ENCODE peak calls at places on chromosomes 12 and 14, in six cellular contexts. N is endothelial cell, A is WTC11, R is prostate gland, D is foreskin fibroblast, C is fibroblast of lung. K is an unnamed sample.

GRCh38 chr14:39395555-39396254 is 36.5 kb downstream of the FBXO33 start:
- DNase-seq in N (no peak), A (no peak), R (no peak), D (no peak), C (no peak), K (no peak)

GRCh38 chr12:101256271-101256670 is 23.6 kb upstream of the UTP20 start:
- DNase-seq in N (no peak), A (no peak), R (no peak), D (peak), C (no peak), K (no peak)

GRCh38 chr12:64193931-64194330 is 28.2 kb downstream of the KICS2 start:
- DNase-seq in N (no peak), A (no peak), R (no peak), D (no peak), C (no peak), K (no peak)

GRCh38 chr12:109737631-109738030 is 24.0 kb downstream of the FAM222A start:
- DNase-seq in N (no peak), A (peak), R (no peak), D (no peak), C (no peak), K (no peak)

GRCh38 chr12:2414810-2415567 is 362.2 kb downstream of the CACNA1C start:
- DNase-seq in N (no peak), A (no peak), R (no peak), D (no peak), C (no peak), K (no peak)

GRCh38 chr12:50110127-50110761 is 1.8 kb upstream of the COX14 start:
- DNase-seq in N (no peak), A (no peak), R (no peak), D (peak), C (no peak), K (no peak)

GRCh38 chr12:24488091-24488596 is 460.8 kb downstream of the BCAT1 start:
- DNase-seq in N (no peak), A (no peak), R (no peak), D (no peak), C (peak), K (no peak)

GRCh38 chr14:61609143-61609851 is 86.0 kb upstream of the HIF1A start:
- DNase-seq in N (peak), A (peak), R (no peak), D (peak), C (peak), K (no peak)

GRCh38 chr12:27013606-27014084 is 539 bp downstream of the TM7SF3 start:
- DNase-seq in N (no peak), A (no peak), R (no peak), D (peak), C (peak), K (no peak)

GRCh38 chr14:101445278-101445677 is 116.0 kb upstream of the DIO3 start:
- DNase-seq in N (no peak), A (no peak), R (no peak), D (no peak), C (no peak), K (no peak)

GRCh38 chr14:72740504-72740961 is 153.4 kb downstream of the DPF3 start:
- DNase-seq in N (no peak), A (no peak), R (no peak), D (no peak), C (no peak), K (no peak)

GRCh38 chr12:67562513-67563287 is 85.8 kb upstream of the DYRK2 start:
- DNase-seq in N (no peak), A (no peak), R (no peak), D (no peak), C (no peak), K (no peak)

GRCh38 chr14:92923744-92924103 is 774 bp downstream of the CHGA start:
- DNase-seq in N (no peak), A (no peak), R (no peak), D (no peak), C (no peak), K (no peak)

GRCh38 chr12:85280984-85281946 is 1.2 kb downstream of the ALX1 start:
- DNase-seq in N (no peak), A (no peak), R (no peak), D (no peak), C (peak), K (no peak)

GRCh38 chr14:58288106-58288792 is 10.1 kb upstream of the ARID4A start:
- DNase-seq in N (no peak), A (no peak), R (no peak), D (no peak), C (no peak), K (peak)

GRCh38 chr12:87827638-87828264 is 201.4 kb downstream of the C12orf50 start:
- DNase-seq in N (no peak), A (no peak), R (no peak), D (no peak), C (peak), K (no peak)

GRCh38 chr12:6188954-6189353 is 11.2 kb upstream of the CD9 start:
- DNase-seq in N (no peak), A (no peak), R (no peak), D (no peak), C (no peak), K (no peak)

GRCh38 chr14:34711169-34711568 is 3.2 kb downstream of the CFL2 start:
- DNase-seq in N (no peak), A (no peak), R (no peak), D (peak), C (peak), K (peak)

GRCh38 chr12:71642264-71642663 is 21.4 kb downstream of the ZFC3H1 start:
- DNase-seq in N (no peak), A (no peak), R (no peak), D (no peak), C (no peak), K (no peak)

GRCh38 chr14:64726585-64726890 is 22.3 kb downstream of the PLEKHG3 start:
- DNase-seq in N (no peak), A (no peak), R (no peak), D (no peak), C (no peak), K (no peak)

GRCh38 chr12:123055281-123055766 is 74.8 kb downstream of the ARL6IP4 start:
- DNase-seq in N (no peak), A (no peak), R (no peak), D (no peak), C (peak), K (no peak)

GRCh38 chr14:99757331-99758070 is 35.7 kb upstream of the EML1 start:
- DNase-seq in N (no peak), A (no peak), R (no peak), D (peak), C (peak), K (peak)

GRCh38 chr14:46646796-46647195 is 4.8 kb downstream of the RPL10L start:
- DNase-seq in N (no peak), A (no peak), R (no peak), D (no peak), C (no peak), K (no peak)

DNA sequence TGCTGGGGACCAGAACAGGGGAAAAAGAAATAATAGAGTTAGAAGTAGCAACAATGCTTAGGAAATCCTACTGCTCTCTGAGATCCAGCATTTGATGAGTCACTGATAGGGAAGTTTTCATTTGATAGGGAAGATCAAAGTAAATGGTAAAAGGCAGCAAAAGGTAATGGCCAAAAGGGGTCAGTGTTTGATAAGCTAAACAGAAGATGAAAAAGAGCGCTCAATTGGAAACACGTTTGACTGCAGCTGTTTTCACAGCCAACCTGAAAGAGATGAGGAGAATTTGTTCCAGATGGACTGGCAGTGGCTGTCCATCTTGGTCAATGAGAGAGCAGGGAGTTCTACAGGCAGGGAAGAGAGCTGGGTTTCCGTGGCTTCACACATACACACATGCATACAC is 264.2 kb downstream of the TMEM132C start:
- DNase-seq in N (no peak), A (no peak), R (no peak), D (no peak), C (no peak), K (no peak)
- TF ChIP-seq CTCF in N (no peak), A (no peak), R (no peak), D (no peak), C (no peak), K (no peak)

GRCh38 chr12:124273630-124274029 is 21.3 kb upstream of the RFLNA start:
- DNase-seq in N (peak), A (peak), R (no peak), D (peak), C (peak), K (no peak)
- TF ChIP-seq CTCF in N (peak), A (peak), R (peak), D (peak), C (peak), K (no peak)

GRCh38 chr12:32964981-32965585 is 68.5 kb upstream of the PKP2 start:
- DNase-seq in N (no peak), A (no peak), R (no peak), D (no peak), C (no peak), K (no peak)
- TF ChIP-seq CTCF in N (no peak), A (no peak), R (no peak), D (no peak), C (no peak), K (no peak)

DNA sequence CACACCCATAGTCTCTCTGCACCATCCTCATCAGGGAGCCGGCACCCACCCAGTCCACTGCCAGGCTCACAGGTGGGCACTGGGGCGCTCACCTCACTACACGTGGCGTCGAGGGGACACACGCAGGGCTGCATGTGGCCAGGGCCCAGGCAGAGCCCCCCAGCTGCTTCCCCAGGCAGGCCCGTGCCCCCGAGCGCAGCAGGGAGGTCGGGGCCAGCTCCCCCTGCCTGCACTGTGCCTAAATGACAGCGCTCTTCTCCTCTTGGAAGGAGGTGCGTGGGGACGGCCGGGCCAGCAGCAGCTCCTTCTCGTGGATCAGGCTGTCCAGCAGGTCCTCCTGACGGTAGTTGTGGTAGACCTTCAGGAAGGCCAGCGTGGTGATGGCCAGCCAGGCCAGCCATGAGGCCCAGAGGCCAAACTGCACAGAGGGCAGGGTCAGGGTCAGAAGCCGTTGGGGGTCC is 11.3 kb downstream of the TMEM179 start:
- DNase-seq in N (no peak), A (no peak), R (no peak), D (no peak), C (no peak), K (no peak)
- TF ChIP-seq CTCF in N (no peak), A (no peak), R (no peak), D (no peak), C (no peak), K (no peak)

DNA sequence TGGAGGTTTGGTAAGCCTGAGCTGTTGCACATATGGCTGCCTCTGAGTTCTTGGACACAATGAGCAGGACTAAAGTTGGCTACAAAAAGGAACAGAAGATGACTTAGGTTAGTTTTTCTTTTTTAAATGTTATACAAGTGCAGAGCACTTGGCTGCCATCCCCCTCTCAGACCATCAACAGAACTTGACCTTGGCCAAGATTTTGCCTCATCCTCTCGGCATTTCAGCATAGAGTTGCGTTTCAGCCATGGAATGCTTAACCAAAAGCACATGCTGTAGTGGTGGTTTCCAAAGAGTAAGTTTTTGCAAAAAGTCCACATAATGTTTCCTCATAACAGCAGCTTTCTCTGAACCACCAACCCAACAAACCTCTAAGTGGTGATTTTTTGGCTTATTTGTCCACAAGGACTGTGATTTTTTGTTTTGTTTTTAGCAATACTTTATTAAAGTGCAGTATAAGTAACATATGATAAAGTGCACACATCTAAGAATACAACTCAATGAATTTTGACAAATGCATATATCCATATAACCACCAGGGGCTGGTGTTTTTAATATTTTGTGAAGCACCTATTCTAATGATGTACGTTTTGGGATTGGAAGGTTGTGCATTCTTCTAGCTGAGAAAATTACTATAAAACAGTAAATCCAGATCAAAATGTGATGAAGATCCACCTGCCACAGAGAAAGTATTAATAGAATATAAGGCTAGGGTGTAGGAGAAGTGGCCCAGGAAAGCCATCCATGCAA is 12.1 kb upstream of the GALNT16 start:
- DNase-seq in N (no peak), A (no peak), R (no peak), D (peak), C (peak), K (peak)
- TF ChIP-seq CTCF in N (peak), A (no peak), R (no peak), D (peak), C (peak), K (peak)

DNA sequence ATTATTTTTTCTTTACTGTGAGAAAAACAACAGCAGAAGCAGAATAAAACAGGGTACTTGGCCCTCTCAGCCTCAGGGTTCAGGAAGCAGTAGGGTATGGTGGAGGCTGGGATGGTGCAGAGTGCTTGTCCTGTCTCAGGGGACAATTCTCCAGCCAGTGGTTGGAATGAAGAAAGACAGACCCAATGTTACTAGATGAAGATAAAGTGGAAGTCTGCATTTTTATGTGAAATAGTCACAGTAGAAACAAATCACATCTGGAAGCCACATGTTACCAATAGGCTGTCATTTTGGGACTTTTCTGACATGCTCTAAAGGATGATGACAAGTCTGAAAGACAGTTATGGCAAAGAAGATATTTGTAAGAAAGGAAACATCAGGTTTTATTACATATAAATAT is 32.3 kb downstream of the PROX2 start:
- DNase-seq in N (no peak), A (no peak), R (no peak), D (peak), C (peak), K (no peak)
- TF ChIP-seq CTCF in N (no peak), A (no peak), R (no peak), D (peak), C (peak), K (peak)

K was measured in AG09319.